ENCODE peak calls at places on chromosome X, in four cellular contexts. C is left lung; U is naive thymus-derived CD4-positive, alpha-beta T cell; N is fibroblast of the aortic adventitia. G is an unnamed sample.
A peak's percentile ranks its signal among the peaks of the same experiment; 100 is the strongest.

GRCh38 chrX:100695991-100696390 is 35.9 kb downstream of the SYTL4 start:
- DNase-seq in C (no peak), U (no peak), N (no peak), G (peak; percentile 67)

GRCh38 chrX:10750581-10750980 is 130.2 kb upstream of the MID1 start:
- DNase-seq in C (no peak), U (no peak), N (no peak), G (no peak)

GRCh38 chrX:139890991-139891700 is 41.7 kb downstream of the ATP11C start:
- DNase-seq in C (no peak), U (no peak), N (peak; percentile 76), G (peak; percentile 89)

GRCh38 chrX:38656350-38656915 is 95.1 kb downstream of the TSPAN7 start:
- DNase-seq in C (no peak), U (no peak), N (no peak), G (no peak)

GRCh38 chrX:109352121-109352556 is 129.7 kb downstream of the GUCY2F start:
- DNase-seq in C (no peak), U (no peak), N (peak; percentile 43), G (no peak)

GRCh38 chrX:27085346-27085745 is 377.8 kb downstream of the PPP4R3C start:
- DNase-seq in C (no peak), U (no peak), N (no peak), G (no peak)

GRCh38 chrX:102624105-102624504 is 24.8 kb downstream of the ARMCX5 start:
- DNase-seq in C (no peak), U (no peak), N (peak; percentile 18), G (no peak)

GRCh38 chrX:21883258-21883657 is 27.5 kb downstream of the YY2 start:
- DNase-seq in C (peak; percentile 54), U (no peak), N (no peak), G (no peak)

GRCh38 chrX:17654116-17654515 is 83.2 kb upstream of the SCML1 start:
- DNase-seq in C (no peak), U (no peak), N (no peak), G (no peak)

GRCh38 chrX:1378306-1378758 is 13.6 kb downstream of the SLC25A6 start:
- DNase-seq in C (no peak), U (no peak), N (no peak), G (no peak)

GRCh38 chrX:71151366-71151765 is 6.7 kb downstream of the NLGN3 start:
- DNase-seq in C (no peak), U (no peak), N (no peak), G (no peak)

GRCh38 chrX:29090811-29091210 is 503.6 kb downstream of the IL1RAPL1 start:
- DNase-seq in C (no peak), U (no peak), N (peak; percentile 45), G (peak; percentile 3)

DNA sequence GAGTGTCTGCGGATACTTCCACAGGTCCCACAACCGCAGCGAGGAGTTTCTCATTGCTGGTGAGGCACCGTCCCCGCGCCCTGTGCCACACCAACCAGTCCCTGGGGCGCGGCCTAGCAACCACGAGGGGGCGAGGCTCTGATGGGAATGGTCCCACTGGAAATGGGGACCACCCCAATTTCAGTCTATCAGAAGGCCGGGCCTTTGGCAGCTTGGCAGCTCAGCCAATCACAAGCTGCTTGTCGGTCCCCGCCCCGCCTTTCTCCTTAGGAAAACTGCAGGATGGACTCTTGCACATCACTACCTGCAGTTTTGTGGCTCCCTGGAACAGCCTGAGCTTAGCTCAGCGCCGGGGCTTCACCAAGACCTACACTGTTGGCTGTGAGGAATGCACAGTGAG is 3.0 kb downstream of the TIMP1 start:
- DNase-seq in C (no peak), U (no peak), N (no peak), G (no peak)
- H3K4me3 ChIP-seq in C (peak overlapping the region; percentile 9), U (no peak overlapping the region), N (peak overlapping the region; percentile 28), G (no peak overlapping the region)

GRCh38 chrX:120238947-120239346 is 11.7 kb upstream of the ZBTB33 start:
- DNase-seq in C (no peak), U (no peak), N (no peak), G (peak; percentile 10)
- H3K4me3 ChIP-seq in C (no peak overlapping the region), U (no peak overlapping the region), N (no peak overlapping the region), G (no peak overlapping the region)

DNA sequence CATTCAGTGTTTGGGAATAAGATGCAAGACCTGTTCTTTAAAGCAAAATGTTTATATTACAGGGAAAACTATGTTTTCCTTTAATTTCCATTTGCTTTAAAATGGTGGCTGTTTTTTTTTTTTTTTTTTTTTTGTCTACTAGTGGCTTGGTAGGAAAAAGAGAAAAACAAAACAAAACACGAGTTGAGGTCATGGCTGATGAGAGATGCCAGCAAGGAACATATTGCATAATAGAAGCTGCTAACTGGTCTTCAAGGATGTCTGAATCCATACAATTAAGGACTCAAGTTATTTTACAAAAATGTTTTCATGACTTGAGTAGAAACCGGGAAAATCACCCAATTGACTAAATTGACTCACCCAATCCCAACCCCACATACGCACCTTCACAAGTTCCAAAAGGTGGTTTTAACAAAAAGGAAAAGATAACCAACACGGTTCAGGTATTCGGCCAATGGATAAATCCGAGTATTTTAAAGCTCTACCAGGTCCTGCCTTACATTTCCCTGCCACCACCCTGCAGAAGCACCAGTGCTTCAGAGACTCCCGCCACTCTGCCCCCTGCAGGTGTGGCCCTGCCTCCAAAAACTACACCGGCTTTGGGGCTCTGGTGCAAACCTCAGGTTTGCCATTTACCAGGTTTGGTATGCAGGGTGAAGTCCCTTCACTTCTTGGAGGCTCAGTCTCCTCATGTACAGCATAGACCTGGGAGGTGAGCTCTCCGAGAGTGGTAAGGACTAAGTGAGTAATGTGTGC is 27.1 kb downstream of the PIR start:
- DNase-seq in C (no peak), U (no peak), N (peak; percentile 50), G (no peak)
- H3K4me3 ChIP-seq in C (no peak overlapping the region), U (no peak overlapping the region), N (no peak overlapping the region), G (no peak overlapping the region)

DNA sequence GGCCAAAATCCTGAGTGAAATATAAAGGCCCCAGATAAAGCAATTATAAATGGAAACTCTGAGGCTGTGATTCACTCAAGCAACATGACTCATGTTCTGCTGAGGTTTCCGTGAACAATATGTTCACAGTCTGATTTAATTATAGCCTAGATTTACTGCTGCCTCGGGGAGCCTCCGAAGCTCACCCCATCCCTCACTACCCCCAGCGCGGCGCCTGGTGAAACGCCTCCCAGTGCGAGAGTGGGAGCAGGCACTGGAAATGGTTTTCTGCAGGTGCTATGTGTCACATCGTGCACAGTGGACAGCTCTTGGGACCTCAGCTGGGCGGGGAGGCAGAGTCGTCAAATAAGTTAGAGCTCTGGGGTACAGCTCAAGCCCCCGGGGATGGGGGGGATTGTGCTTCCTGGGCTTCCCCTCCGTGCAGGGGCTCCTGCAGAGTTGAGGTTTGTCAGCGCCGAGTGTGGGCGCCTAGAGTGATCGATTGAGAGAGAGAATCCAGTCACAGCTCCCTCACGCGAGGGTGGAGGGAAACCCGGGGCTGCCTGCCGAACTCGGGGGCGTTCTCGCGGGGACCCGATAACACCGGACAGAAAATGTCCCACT is 110.6 kb downstream of the PHKA2 start:
- DNase-seq in C (no peak), U (no peak), N (peak; percentile 75), G (peak; percentile 61)
- H3K4me3 ChIP-seq in C (no peak overlapping the region), U (no peak overlapping the region), N (no peak overlapping the region), G (no peak overlapping the region)

DNA sequence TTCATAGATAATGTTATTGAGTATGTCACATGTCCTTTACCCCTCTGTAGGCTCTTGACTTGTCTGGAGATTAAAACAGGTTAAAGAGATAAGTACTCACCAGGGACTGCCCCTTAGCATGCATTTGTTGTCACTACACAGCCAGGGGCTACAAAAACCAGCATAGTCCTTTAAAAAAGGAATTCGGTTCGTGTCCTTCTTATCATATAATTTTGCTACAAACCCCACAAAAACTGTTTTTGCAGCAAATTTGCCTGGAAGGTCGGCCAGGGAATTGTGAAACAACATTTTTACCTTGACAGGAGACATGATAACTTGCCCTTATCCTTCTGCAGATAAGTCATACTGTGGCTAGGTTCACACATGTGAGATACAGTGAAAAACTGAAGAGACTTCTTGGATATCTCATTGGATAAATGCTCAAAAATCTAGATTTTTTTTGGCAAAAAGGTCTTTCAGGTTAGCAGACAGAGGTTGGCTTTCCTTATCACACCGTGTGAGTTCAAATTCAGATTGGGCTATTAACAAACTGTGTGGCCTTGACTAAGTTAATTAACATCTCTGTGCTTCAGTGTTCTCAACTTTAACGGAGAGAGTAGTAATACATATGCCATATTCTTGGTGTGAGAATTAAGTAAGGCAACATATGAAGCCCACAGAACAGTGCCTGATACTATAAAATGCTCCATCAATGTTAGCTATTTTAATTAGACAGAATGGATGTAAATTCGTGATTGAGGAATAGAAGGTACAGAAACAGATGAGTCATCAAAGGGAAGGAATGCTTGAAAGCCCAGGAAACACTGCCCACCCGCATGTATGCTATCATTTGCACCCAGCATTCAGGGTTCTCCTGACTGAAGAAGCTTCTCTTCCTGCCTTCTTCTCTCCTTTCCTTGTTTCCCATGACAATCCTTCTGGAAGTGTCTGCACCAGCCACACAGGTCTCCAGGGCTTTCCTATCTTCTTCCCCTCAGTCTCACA is 30.0 kb downstream of the FAM9C start:
- DNase-seq in C (no peak), U (no peak), N (peak; percentile 53), G (peak; percentile 19)
- H3K4me3 ChIP-seq in C (no peak overlapping the region), U (no peak overlapping the region), N (no peak overlapping the region), G (no peak overlapping the region)

GRCh38 chrX:131764224-131764623 is 220.3 kb downstream of the OR13H1 start:
- DNase-seq in C (no peak), U (no peak), N (peak; percentile 19), G (no peak)
- H3K4me3 ChIP-seq in C (no peak overlapping the region), U (no peak overlapping the region), N (peak overlapping the region; percentile 55), G (no peak overlapping the region)

GRCh38 chrX:131830400-131831184 is 192.5 kb upstream of the STK26 start:
- DNase-seq in C (peak; percentile 64), U (peak; percentile 71), N (peak; percentile 88), G (peak; percentile 79)
- H3K4me3 ChIP-seq in C (peak overlapping the region; percentile 15), U (peak overlapping the region; percentile 37), N (peak overlapping the region; percentile 56), G (peak overlapping the region; percentile 34)

DNA sequence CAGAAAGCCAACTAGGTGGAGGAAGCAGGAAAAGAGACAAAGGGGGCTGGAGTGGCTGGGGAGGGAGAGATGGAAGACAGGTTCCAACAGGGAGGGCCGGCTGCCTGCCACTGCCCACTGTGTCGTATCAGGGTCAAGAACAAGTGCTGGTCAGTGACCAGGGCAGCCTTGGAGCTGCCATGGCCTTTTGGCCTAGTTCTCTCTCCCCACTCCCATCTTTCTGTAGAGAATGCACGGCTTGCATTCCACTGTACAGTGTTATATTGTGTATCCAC is 11.9 kb downstream of the L1CAM start:
- DNase-seq in C (no peak), U (no peak), N (no peak), G (no peak)
- H3K4me3 ChIP-seq in C (no peak overlapping the region), U (no peak overlapping the region), N (no peak overlapping the region), G (no peak overlapping the region)

GRCh38 chrX:40155617-40156471 is 58.1 kb upstream of the BCOR start:
- DNase-seq in C (no peak), U (no peak), N (no peak), G (no peak)
- H3K4me3 ChIP-seq in C (peak overlapping the region; percentile 37), U (peak overlapping the region; percentile 30), N (no peak overlapping the region), G (peak overlapping the region; percentile 29)

DNA sequence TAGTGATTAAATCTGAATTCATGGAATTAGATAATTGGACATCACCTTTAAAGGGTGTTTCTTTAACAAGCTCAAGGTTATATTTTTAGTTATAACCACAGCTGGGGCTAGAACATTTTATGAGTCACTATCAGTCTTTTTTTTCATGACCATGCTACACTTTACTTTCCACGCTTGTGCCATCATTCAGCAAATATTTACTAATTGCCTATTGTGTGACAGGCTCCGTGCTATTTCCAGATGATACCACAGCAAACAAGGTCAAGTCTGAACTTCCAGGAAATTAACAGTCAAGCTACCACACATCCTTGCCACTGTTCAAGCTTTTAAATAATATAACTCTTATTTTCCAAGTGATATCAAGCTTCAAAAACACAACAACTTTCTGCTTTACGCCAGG is 16.5 kb downstream of the SPANXN3 start:
- DNase-seq in C (no peak), U (no peak), N (no peak), G (no peak)
- H3K4me3 ChIP-seq in C (no peak overlapping the region), U (no peak overlapping the region), N (no peak overlapping the region), G (no peak overlapping the region)